ENCODE peak calls at places on chromosome 20, in ten cellular contexts. N, H, T, W, D, Y, O, X, C and U are unnamed samples.

GRCh38 chr20:37155987-37156386 is 23.1 kb upstream of the RPN2 start:
- DNase-seq in T (no peak), D (no peak), W (no peak), Y (no peak), O (no peak), C (no peak), N (no peak), H (no peak), X (no peak), U (no peak)

GRCh38 chr20:53983401-53983800 is 87.0 kb downstream of the BCAS1 start:
- DNase-seq in T (no peak), D (no peak), X (no peak), N (no peak), C (no peak), W (no peak), O (no peak), Y (no peak), H (no peak), U (no peak)

GRCh38 chr20:47546184-47547033 is 44.7 kb downstream of the NCOA3 start:
- DNase-seq in D (no peak), W (no peak), X (no peak), Y (no peak), H (no peak), C (peak), T (no peak), N (peak), O (peak), U (no peak)

GRCh38 chr20:1808101-1808500 is 87.1 kb upstream of the SIRPA start:
- DNase-seq in H (no peak), D (no peak), X (no peak), O (no peak), N (no peak), W (no peak), Y (no peak), T (no peak), C (no peak), U (no peak)

GRCh38 chr20:24773751-24774201 is 175.3 kb upstream of the CST7 start:
- DNase-seq in N (peak), Y (no peak), X (peak), D (no peak), T (no peak), O (peak), H (no peak), W (no peak), C (peak), U (no peak)

GRCh38 chr20:58161192-58161591 is 67.3 kb downstream of the ANKRD60 start:
- DNase-seq in W (no peak), X (no peak), O (no peak), T (no peak), H (no peak), D (no peak), C (no peak), N (no peak), Y (no peak), U (no peak)

GRCh38 chr20:34536798-34537394 is 20.7 kb downstream of the DYNLRB1 start:
- DNase-seq in O (no peak), X (peak), H (no peak), Y (peak), D (no peak), W (peak), C (peak), N (no peak), T (no peak), U (peak)

GRCh38 chr20:51016521-51016920 is 6.4 kb downstream of the KCNG1 start:
- DNase-seq in T (no peak), O (no peak), W (no peak), H (no peak), C (no peak), Y (no peak), X (no peak), D (no peak), N (no peak), U (no peak)

GRCh38 chr20:16201191-16201590 is 372.1 kb downstream of the KIF16B start:
- DNase-seq in D (no peak), C (no peak), Y (no peak), N (no peak), W (no peak), X (no peak), H (no peak), T (no peak), O (no peak), U (no peak)

GRCh38 chr20:53157443-53158408 is 185.6 kb downstream of the TSHZ2 start:
- DNase-seq in W (peak), X (peak), O (peak), N (peak), C (peak), H (no peak), T (no peak), Y (peak), D (no peak), U (peak)